ENCODE peak calls at places on chromosomes 12 and 14, in six cellular contexts. O is uterus, F is cardiac muscle cell, K is PC-9, V is HepG2, G is kidney. S is an unnamed sample.

GRCh38 chr12:77477907-77478533 is 352.7 kb upstream of the NAV3 start:
- DNase-seq in O (no peak), F (no peak), K (no peak), V (no peak), G (no peak), S (no peak)

GRCh38 chr12:88255847-88256246 is 113.7 kb downstream of the TMTC3 start:
- DNase-seq in O (no peak), F (no peak), K (no peak), V (no peak), G (no peak), S (no peak)

GRCh38 chr14:67269338-67270060 is 28.3 kb downstream of the PALS1 start:
- DNase-seq in O (no peak), F (peak), K (no peak), V (no peak), G (no peak), S (no peak)

GRCh38 chr14:29442720-29443119 is 484.9 kb downstream of the PRKD1 start:
- DNase-seq in O (no peak), F (peak), K (no peak), V (no peak), G (no peak), S (no peak)

GRCh38 chr12:104219361-104219892 is 3.8 kb downstream of the TXNRD1 start:
- DNase-seq in O (peak), F (peak), K (peak), V (peak), G (no peak), S (peak)

GRCh38 chr14:103872492-103873113 is 25.2 kb upstream of the PPP1R13B start:
- DNase-seq in O (no peak), F (no peak), K (no peak), V (no peak), G (no peak), S (no peak)

GRCh38 chr12:108542320-108542719 is 18.7 kb downstream of the SART3 start:
- DNase-seq in O (no peak), F (no peak), K (no peak), V (no peak), G (no peak), S (no peak)

GRCh38 chr12:51326762-51327439 is 2.9 kb upstream of the BIN2 start:
- DNase-seq in O (no peak), F (peak), K (peak), V (no peak), G (no peak), S (no peak)

GRCh38 chr12:132439333-132439904 is 50.5 kb upstream of the FBRSL1 start:
- DNase-seq in O (no peak), F (no peak), K (no peak), V (no peak), G (peak), S (no peak)

GRCh38 chr14:66104486-66104885 is 381.7 kb upstream of the CCDC196 start:
- DNase-seq in O (no peak), F (no peak), K (no peak), V (no peak), G (no peak), S (no peak)

GRCh38 chr12:64656429-64656828 is 46.1 kb downstream of the RASSF3 start:
- DNase-seq in O (no peak), F (no peak), K (no peak), V (peak), G (no peak), S (no peak)

GRCh38 chr12:77630341-77630740 is 200.4 kb upstream of the NAV3 start:
- DNase-seq in O (no peak), F (no peak), K (no peak), V (no peak), G (no peak), S (no peak)

GRCh38 chr12:30784508-30784907 is 29.8 kb upstream of the CAPRIN2 start:
- DNase-seq in O (no peak), F (no peak), K (no peak), V (no peak), G (no peak), S (no peak)

GRCh38 chr12:95848575-95849388 is 10.0 kb upstream of the SNRPF start:
- DNase-seq in O (no peak), F (peak), K (peak), V (peak), G (no peak), S (peak)

GRCh38 chr12:97308576-97309198 is 153.9 kb upstream of the RMST start:
- DNase-seq in O (no peak), F (peak), K (peak), V (peak), G (no peak), S (peak)

GRCh38 chr12:116880213-116880816 is 926 bp downstream of the HRK start:
- DNase-seq in O (no peak), F (peak), K (peak), V (no peak), G (no peak), S (no peak)

GRCh38 chr12:41277019-41277770 is 89.1 kb downstream of the PDZRN4 start:
- DNase-seq in O (no peak), F (peak), K (no peak), V (peak), G (no peak), S (peak)

GRCh38 chr14:24171422-24172260 is at the start of gene REC8:
- DNase-seq in O (peak), F (peak), K (no peak), V (no peak), G (peak), S (no peak)

GRCh38 chr12:2113501-2113912 is 60.7 kb downstream of the CACNA1C start:
- DNase-seq in O (no peak), F (no peak), K (no peak), V (no peak), G (no peak), S (no peak)

GRCh38 chr14:77151245-77151644 is 9.7 kb upstream of the ZDHHC22 start:
- DNase-seq in O (no peak), F (peak), K (no peak), V (no peak), G (no peak), S (peak)

GRCh38 chr14:63388766-63389431 is 70.2 kb upstream of the GPHB5 start:
- DNase-seq in O (peak), F (peak), K (no peak), V (peak), G (peak), S (peak)

GRCh38 chr14:81450100-81450531 is 50.0 kb upstream of the STON2 start:
- DNase-seq in O (peak), F (peak), K (no peak), V (no peak), G (no peak), S (no peak)

GRCh38 chr14:50562841-50563240 is 2.9 kb downstream of the ATL1 start:
- DNase-seq in O (no peak), F (no peak), K (no peak), V (no peak), G (no peak), S (no peak)

GRCh38 chr14:105486974-105487448 is 325 bp downstream of the CRIP1 start:
- DNase-seq in O (peak), F (no peak), K (no peak), V (no peak), G (peak), S (no peak)

GRCh38 chr12:89833337-89834252 is 125.0 kb upstream of the ATP2B1 start:
- DNase-seq in O (no peak), F (no peak), K (no peak), V (no peak), G (no peak), S (no peak)

GRCh38 chr14:20434701-20435453 is 1.1 kb downstream of the KLHL33 start:
- DNase-seq in O (peak), F (peak), K (no peak), V (no peak), G (peak), S (no peak)

GRCh38 chr14:77315115-77315944 is 5.4 kb downstream of the POMT2 start:
- DNase-seq in O (no peak), F (no peak), K (no peak), V (no peak), G (no peak), S (no peak)

GRCh38 chr14:91889477-91890211 is 22.3 kb upstream of the TC2N start:
- DNase-seq in O (peak), F (no peak), K (no peak), V (no peak), G (peak), S (no peak)

GRCh38 chr12:34399631-34400422 is 377.5 kb downstream of the ALG10 start:
- DNase-seq in O (peak), F (no peak), K (no peak), V (no peak), G (peak), S (no peak)

GRCh38 chr12:124730455-124730932 is 133.2 kb downstream of the SCARB1 start:
- DNase-seq in O (peak), F (peak), K (peak), V (peak), G (peak), S (peak)

GRCh38 chr12:65839027-65839426 is 14.7 kb downstream of the HMGA2 start:
- DNase-seq in O (no peak), F (no peak), K (no peak), V (peak), G (no peak), S (no peak)

GRCh38 chr14:57390037-57390805 is at the start of gene NAA30:
- DNase-seq in O (peak), F (peak), K (peak), V (peak), G (peak), S (peak)
- TF ChIP-seq CTCF in O (no peak), F (no peak), K (no peak), V (peak), G (no peak), S (no peak)

GRCh38 chr14:90341784-90342183 is 10.0 kb upstream of the NRDE2 start:
- DNase-seq in O (no peak), F (no peak), K (no peak), V (no peak), G (no peak), S (no peak)

GRCh38 chr14:90348270-90348669 is 16.5 kb upstream of the NRDE2 start:
- DNase-seq in O (no peak), F (no peak), K (no peak), V (no peak), G (no peak), S (no peak)

GRCh38 chr14:90344920-90345557 is 13.3 kb upstream of the NRDE2 start:
- DNase-seq in O (no peak), F (no peak), K (no peak), V (no peak), G (no peak), S (no peak)

GRCh38 chr14:90342327-90342726 is 10.6 kb upstream of the NRDE2 start:
- DNase-seq in O (no peak), F (no peak), K (no peak), V (no peak), G (no peak), S (no peak)

GRCh38 chr14:90344285-90344684 is 12.5 kb upstream of the NRDE2 start:
- DNase-seq in O (no peak), F (no peak), K (no peak), V (no peak), G (no peak), S (no peak)
- TF ChIP-seq CTCF in O (no peak), F (no peak), K (no peak), V (no peak), G (no peak), S (no peak)

DNA sequence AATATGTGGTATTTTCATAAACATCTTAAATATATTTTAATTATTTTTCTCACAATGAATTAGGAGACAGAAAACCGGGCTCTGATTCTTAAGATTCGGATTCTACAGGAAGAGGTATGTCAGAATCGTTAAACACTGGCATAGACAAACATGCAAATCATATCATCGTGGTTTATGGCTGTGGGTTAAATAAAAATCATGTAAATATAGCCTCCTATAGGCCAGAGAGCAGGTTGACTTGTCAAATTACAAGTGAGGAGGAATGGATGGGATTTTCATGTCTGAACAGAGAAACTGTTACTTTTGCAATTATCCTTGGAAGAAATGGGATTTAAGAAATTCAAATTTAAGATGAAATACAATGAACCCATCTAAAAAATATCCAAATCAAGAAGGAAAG is 74.9 kb upstream of the BCAT1 start:
- DNase-seq in O (no peak), F (no peak), K (no peak), V (no peak), G (no peak), S (no peak)
- TF ChIP-seq CTCF in O (no peak), F (no peak), K (no peak), V (no peak), G (no peak), S (no peak)

DNA sequence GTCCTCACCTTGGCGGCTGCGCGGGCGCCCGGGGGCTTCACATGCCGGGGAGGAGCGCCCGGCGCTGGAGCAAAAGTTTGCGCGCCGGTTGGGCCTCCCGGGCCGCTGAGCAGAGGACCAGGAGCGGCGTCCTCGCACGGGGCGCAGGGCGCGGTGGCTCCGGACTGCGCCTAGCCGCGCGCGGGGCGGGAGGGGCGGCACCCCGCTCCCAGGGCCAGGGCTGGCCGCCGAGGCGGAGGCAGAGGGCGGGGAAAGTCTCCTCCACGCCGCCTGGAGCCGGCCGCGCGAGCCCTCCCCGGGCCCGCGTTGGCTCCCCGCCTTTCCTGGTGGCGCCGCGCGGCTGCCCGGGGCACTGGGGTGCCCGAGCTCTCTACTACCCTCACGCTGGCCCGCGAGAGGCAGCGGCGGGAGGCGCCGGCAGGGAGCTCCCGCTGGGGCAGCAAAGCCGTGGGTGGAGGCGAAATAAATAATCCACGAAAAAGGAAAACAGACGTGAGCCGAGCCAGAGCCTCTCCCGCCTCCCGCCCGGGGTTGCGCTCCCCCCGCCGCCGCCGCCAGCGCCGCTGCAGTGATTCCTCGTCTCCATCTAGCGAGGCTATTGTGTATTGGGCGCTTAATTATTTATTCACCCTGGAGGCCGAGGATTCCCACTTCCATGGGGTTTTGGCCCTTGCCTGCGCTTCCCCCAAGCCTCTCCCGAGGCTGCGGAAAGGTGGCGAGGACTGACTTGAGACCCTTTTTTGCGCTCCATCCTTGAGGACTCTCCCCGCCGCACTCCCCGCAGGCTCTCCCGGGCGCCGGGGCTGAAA is 476 bp upstream of the PRIMA1 start:
- DNase-seq in O (peak), F (peak), K (no peak), V (no peak), G (no peak), S (peak)
- TF ChIP-seq CTCF in O (peak), F (no peak), K (no peak), V (peak), G (peak), S (no peak)